ENCODE peak calls at places on chromosome 10, in four cellular contexts. R is heart right ventricle, B is NCI-H446, H is lower lobe of right lung. Q is an unnamed sample.

GRCh38 chr10:76397210-76397881 is 965.9 kb downstream of the LRMDA start:
- DNase-seq in R (peak), B (peak), H (no peak), Q (no peak)

GRCh38 chr10:113993489-113993932 is 50.2 kb upstream of the ADRB1 start:
- DNase-seq in R (peak), B (no peak), H (no peak), Q (no peak)

GRCh38 chr10:130758529-130758928 is 553.0 kb downstream of the TCERG1L start:
- DNase-seq in R (no peak), H (no peak), B (no peak), Q (peak)

GRCh38 chr10:23968296-23968695 is 240.6 kb upstream of the KIAA1217 start:
- DNase-seq in B (no peak), H (no peak), R (no peak), Q (no peak)

GRCh38 chr10:7417103-7417623 is 6.3 kb upstream of the SFMBT2 start:
- DNase-seq in R (no peak), B (no peak), H (no peak), Q (no peak)

GRCh38 chr10:78333362-78334143 is 299.9 kb downstream of the RPS24 start:
- DNase-seq in H (no peak), B (no peak), R (no peak), Q (no peak)

GRCh38 chr10:91313761-91314520 is 93.5 kb downstream of the PCGF5 start:
- DNase-seq in H (no peak), B (no peak), R (no peak), Q (no peak)

GRCh38 chr10:132572545-132572937 is 35.0 kb downstream of the INPP5A start:
- DNase-seq in B (no peak), H (no peak), R (no peak), Q (peak)

GRCh38 chr10:93461124-93461806 is 20.9 kb downstream of the MYOF start:
- DNase-seq in R (no peak), B (no peak), H (no peak), Q (no peak)

GRCh38 chr10:43781480-43782361 is 133.0 kb upstream of the ZNF32 start:
- DNase-seq in R (no peak), H (no peak), B (no peak), Q (no peak)

GRCh38 chr10:115963848-115964247 is 309.2 kb downstream of the GFRA1 start:
- DNase-seq in H (no peak), B (no peak), R (no peak), Q (no peak)